ENCODE peak calls at places on chromosome 11, in six cellular contexts. Y is cardiac muscle cell; N is effector memory CD4-positive, alpha-beta T cell; D is adrenal gland; H is Peyer's patch; T is PC-9. I is an unnamed sample. For H3K4me1, the result is how much of the 10 kb centered on the place peaks cover.

GRCh38 chr11:34052608-34053160 is 1.2 kb downstream of the CAPRIN1 start:
- DNase-seq in Y (peak), N (peak), D (peak), H (peak), T (no peak), I (no peak)

GRCh38 chr11:17479284-17480214 is 2.9 kb upstream of the ABCC8 start:
- DNase-seq in Y (peak), N (no peak), D (no peak), H (peak), T (no peak), I (no peak)

GRCh38 chr11:117417342-117417741 is 89.7 kb downstream of the CEP164 start:
- DNase-seq in Y (no peak), N (no peak), D (no peak), H (peak), T (no peak), I (no peak)

GRCh38 chr11:103903005-103903404 is 133.4 kb upstream of the DDI1 start:
- DNase-seq in Y (no peak), N (no peak), D (no peak), H (no peak), T (no peak), I (no peak)

GRCh38 chr11:75896843-75897419 is 81.9 kb downstream of the UVRAG start:
- DNase-seq in Y (peak), N (no peak), D (no peak), H (no peak), T (peak), I (no peak)

GRCh38 chr11:61072316-61073109 is 29.8 kb upstream of the CD5 start:
- DNase-seq in Y (no peak), N (no peak), D (no peak), H (no peak), T (no peak), I (no peak)

GRCh38 chr11:7088921-7089320 is at the start of gene RBMXL2:
- DNase-seq in Y (no peak), N (no peak), D (no peak), H (no peak), T (no peak), I (no peak)

GRCh38 chr11:9005087-9005486 is 1.3 kb upstream of the NRIP3 start:
- DNase-seq in Y (no peak), N (no peak), D (no peak), H (no peak), T (no peak), I (no peak)

GRCh38 chr11:75757651-75758050 is 10.9 kb upstream of the DGAT2 start:
- DNase-seq in Y (no peak), N (no peak), D (no peak), H (no peak), T (no peak), I (no peak)

GRCh38 chr11:134333312-134333711 is 1.5 kb downstream of the GLB1L2 start:
- DNase-seq in Y (no peak), N (no peak), D (no peak), H (no peak), T (no peak), I (no peak)

GRCh38 chr11:106468091-106468490 is 390.6 kb downstream of the AASDHPPT start:
- DNase-seq in Y (no peak), N (no peak), D (no peak), H (no peak), T (no peak), I (no peak)

GRCh38 chr11:96086111-96086510 is 162.2 kb upstream of the MTMR2 start:
- DNase-seq in Y (no peak), N (no peak), D (no peak), H (no peak), T (no peak), I (no peak)

GRCh38 chr11:8192016-8192895 is 23.4 kb upstream of the RIC3 start:
- DNase-seq in Y (peak), N (no peak), D (peak), H (peak), T (no peak), I (peak)

GRCh38 chr11:71140206-71140919 is 112.0 kb downstream of the SHANK2 start:
- DNase-seq in Y (no peak), N (no peak), D (no peak), H (no peak), T (no peak), I (no peak)

GRCh38 chr11:111745719-111746504 is 20.3 kb downstream of the PPP2R1B start:
- DNase-seq in Y (no peak), N (no peak), D (no peak), H (no peak), T (peak), I (no peak)

GRCh38 chr11:13941790-13942189 is 20.7 kb upstream of the SPON1 start:
- DNase-seq in Y (no peak), N (no peak), D (no peak), H (no peak), T (no peak), I (no peak)

GRCh38 chr11:110787680-110788079 is 75.4 kb upstream of the ARHGAP20 start:
- DNase-seq in Y (no peak), N (no peak), D (no peak), H (no peak), T (peak), I (no peak)

GRCh38 chr11:123594921-123595320 is 59.5 kb downstream of the SCN3B start:
- DNase-seq in Y (no peak), N (no peak), D (peak), H (no peak), T (no peak), I (no peak)

GRCh38 chr11:95337175-95337957 is 106.4 kb upstream of the SESN3 start:
- DNase-seq in Y (peak), N (peak), D (peak), H (peak), T (no peak), I (peak)

GRCh38 chr11:30131535-30131934 is 99.3 kb upstream of the FSHB start:
- DNase-seq in Y (peak), N (no peak), D (peak), H (no peak), T (no peak), I (no peak)

GRCh38 chr11:104152941-104153340 is 11.0 kb downstream of the PDGFD start:
- DNase-seq in Y (no peak), N (no peak), D (no peak), H (no peak), T (no peak), I (no peak)

GRCh38 chr11:57237204-57237681 is at the start of gene APLNR:
- DNase-seq in Y (peak), N (no peak), D (no peak), H (no peak), T (no peak), I (no peak)

GRCh38 chr11:65558785-65559509 is 788 bp upstream of the LTBP3 start:
- DNase-seq in Y (no peak), N (no peak), D (peak), H (no peak), T (no peak), I (peak)

GRCh38 chr11:65559535-65559934 is 1.4 kb upstream of the LTBP3 start:
- DNase-seq in Y (no peak), N (no peak), D (no peak), H (no peak), T (no peak), I (no peak)

GRCh38 chr11:65556470-65557279 is 1.5 kb downstream of the LTBP3 start:
- DNase-seq in Y (no peak), N (no peak), D (no peak), H (no peak), T (no peak), I (no peak)

GRCh38 chr11:65557280-65558001 is 718 bp downstream of the LTBP3 start:
- DNase-seq in Y (no peak), N (no peak), D (no peak), H (no peak), T (no peak), I (no peak)

GRCh38 chr11:65558002-65558784 is at the start of gene LTBP3:
- DNase-seq in Y (peak), N (no peak), D (peak), H (peak), T (peak), I (peak)
- H3K4me1 ChIP-seq in Y (under half), N (half or more), D (under half), H (under half), T (half or more), I (half or more)

GRCh38 chr11:15339302-15339701 is 224.6 kb downstream of the INSC start:
- DNase-seq in Y (no peak), N (no peak), D (no peak), H (no peak), T (no peak), I (no peak)

GRCh38 chr11:15336016-15336415 is 221.3 kb downstream of the INSC start:
- DNase-seq in Y (no peak), N (no peak), D (no peak), H (no peak), T (no peak), I (no peak)

GRCh38 chr11:15342163-15342562 is 227.4 kb downstream of the INSC start:
- DNase-seq in Y (no peak), N (no peak), D (no peak), H (no peak), T (no peak), I (no peak)

GRCh38 chr11:15346907-15347306 is 232.2 kb downstream of the INSC start:
- DNase-seq in Y (no peak), N (no peak), D (no peak), H (no peak), T (no peak), I (no peak)

DNA sequence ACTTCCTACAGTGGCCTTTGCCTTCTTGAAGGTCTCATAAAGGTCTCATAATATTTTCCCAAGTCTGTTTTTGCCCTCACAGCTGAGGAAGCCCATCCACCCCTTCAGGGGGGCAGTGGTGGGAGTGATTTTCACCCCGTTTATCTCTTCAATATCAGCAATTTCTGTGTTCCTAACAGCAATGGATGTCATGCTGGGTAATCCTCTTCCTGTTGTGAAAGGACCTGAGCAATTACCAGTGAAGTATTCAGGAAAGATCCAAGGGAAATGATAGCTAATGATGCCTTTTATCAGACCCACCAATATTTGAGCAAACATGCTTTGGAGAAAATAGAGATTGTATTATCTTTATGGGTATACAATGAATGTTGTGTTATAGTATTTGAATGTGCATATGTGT is 226.9 kb downstream of the INSC start:
- DNase-seq in Y (no peak), N (no peak), D (no peak), H (no peak), T (no peak), I (no peak)
- H3K4me1 ChIP-seq in Y (under half), N (under half), D (under half), H (under half), T (under half), I (under half)

DNA sequence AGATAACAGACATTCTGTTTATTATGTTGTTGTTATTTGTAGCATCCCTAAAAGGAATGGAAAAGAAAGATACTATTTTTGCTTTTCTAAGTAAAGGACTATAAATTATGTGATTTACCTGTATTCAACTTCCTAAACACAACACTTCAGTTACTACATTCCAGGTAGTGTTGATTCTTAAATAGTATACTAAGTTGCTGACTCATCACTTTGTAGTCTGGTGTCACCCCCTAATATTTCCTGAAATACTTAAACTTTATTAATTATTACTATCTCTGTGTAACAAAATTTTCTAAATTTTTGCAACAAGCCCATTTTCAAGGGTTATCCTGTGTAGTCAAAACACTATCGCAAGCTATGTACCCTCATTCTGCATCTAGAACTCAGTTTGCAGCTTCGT is 7.0 kb downstream of the SYTL2 start:
- DNase-seq in Y (no peak), N (no peak), D (no peak), H (no peak), T (no peak), I (no peak)
- H3K4me1 ChIP-seq in Y (under half), N (under half), D (under half), H (under half), T (under half), I (under half)

DNA sequence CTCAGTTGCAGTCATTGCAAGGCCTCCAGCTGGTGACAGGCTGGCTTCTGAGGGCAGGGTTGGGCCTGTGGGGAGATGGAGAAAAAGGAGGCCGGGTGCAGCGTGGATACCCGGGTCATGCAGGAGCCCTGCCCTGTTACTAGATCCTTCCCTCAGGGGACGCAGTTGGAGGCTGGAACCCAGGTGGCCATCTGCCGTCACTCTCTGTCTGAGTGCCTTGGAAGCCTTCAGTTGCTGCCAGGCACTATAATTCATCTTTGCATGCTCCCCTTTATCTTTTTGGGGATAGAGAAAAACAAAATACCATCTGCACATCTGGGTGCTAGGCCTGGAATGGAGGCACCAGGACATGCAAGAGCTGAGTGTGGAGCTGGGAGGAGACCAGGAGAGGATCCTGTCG is 82.7 kb downstream of the TP53I11 start:
- DNase-seq in Y (no peak), N (no peak), D (no peak), H (no peak), T (no peak), I (no peak)
- H3K4me1 ChIP-seq in Y (under half), N (under half), D (under half), H (under half), T (under half), I (under half)

GRCh38 chr11:26322335-26323067 is 9.4 kb upstream of the ANO3 start:
- DNase-seq in Y (no peak), N (no peak), D (no peak), H (no peak), T (no peak), I (no peak)

GRCh38 chr11:26326793-26327400 is 5.0 kb upstream of the ANO3 start:
- DNase-seq in Y (no peak), N (no peak), D (no peak), H (no peak), T (no peak), I (no peak)

GRCh38 chr11:26323837-26324236 is 8.1 kb upstream of the ANO3 start:
- DNase-seq in Y (no peak), N (no peak), D (no peak), H (no peak), T (no peak), I (no peak)

GRCh38 chr11:26319906-26320305 is 12.0 kb upstream of the ANO3 start:
- DNase-seq in Y (no peak), N (no peak), D (no peak), H (no peak), T (no peak), I (no peak)

DNA sequence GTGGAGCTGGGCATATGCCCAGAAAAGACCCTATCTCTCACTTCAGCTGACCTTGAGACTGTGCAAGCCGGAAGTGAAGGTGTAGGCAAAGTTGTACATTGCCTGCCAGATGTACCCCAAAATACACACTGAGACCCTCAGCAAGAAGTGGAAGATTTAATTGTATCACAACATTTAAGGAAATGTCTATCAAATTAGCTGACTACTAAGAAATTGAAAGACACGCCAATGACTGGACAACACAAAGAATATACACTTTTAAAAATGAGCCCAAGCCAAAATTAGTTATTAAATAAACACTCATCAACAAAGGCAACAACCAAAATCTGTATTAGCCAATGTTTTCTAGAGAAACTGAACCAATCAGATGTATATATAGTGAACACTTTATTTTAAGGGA is 7.7 kb upstream of the ANO3 start:
- DNase-seq in Y (no peak), N (no peak), D (no peak), H (no peak), T (no peak), I (no peak)
- H3K4me1 ChIP-seq in Y (under half), N (under half), D (under half), H (under half), T (under half), I (under half)

DNA sequence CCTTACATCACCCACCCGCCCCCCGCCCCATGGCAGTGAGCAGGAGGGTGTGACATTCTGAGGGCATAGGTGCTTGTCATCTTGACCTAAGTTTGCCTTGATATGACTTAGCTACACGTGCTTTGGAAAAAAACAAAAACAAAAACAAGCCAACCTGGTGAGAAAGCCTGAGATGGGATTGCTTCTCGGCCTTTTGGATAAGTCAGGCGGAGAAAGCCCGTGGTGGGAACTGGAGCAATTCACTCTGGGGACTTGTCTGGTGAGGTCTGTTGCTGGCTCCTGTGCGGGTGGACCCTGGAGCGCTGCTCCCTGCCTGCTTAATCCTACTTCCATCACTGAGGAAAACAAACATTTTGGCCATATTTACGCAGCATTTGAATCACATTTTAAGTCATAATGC is 100.4 kb downstream of the SNX19 start:
- DNase-seq in Y (no peak), N (no peak), D (no peak), H (no peak), T (no peak), I (no peak)
- H3K4me1 ChIP-seq in Y (under half), N (under half), D (under half), H (under half), T (under half), I (under half)

DNA sequence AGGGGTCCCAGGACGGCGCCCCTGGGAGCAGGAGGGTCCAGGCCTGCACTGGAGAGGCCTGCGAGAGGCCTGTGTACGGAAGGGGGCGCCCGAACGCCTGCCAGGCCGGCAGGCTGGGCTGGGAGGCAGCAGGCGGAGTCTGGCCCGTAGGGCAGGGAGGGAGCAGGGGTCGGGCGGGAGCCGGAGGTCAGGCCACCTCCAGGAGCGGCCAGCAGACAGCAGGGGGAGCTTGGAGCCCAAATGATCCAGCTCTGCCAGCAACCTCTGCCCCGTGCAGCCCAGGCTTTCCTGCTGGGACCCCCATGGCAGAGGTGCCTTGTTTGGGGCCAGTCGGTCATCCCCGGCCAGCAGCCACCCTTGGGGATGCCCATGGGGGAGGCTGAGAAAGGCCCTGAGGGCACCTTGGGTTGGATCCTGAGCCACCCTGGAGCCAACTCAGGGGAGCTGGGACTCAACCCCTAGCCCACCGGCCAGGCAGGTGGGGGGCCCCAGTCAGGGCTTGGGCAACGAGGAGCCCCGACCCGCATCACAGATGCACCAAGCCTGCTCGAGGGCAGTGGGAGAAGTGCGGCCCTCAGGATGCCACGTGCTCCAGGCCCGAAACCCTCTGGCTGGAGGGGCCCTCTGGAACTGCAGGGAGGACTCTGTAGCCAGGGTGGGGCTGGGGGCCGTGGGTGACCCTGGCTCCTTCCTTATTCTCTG is 9.6 kb upstream of the SYT8 start:
- DNase-seq in Y (peak), N (no peak), D (no peak), H (peak), T (no peak), I (no peak)
- H3K4me1 ChIP-seq in Y (under half), N (under half), D (under half), H (under half), T (under half), I (under half)